ENCODE peak calls at places on chromosomes 13 and 19, in six cellular contexts. D, N, U, R, V and F are unnamed samples.
A peak's percentile ranks its signal among the peaks of the same experiment; 100 is the strongest.

GRCh38 chr13:98141938-98142426 is 912 bp upstream of the FARP1 start:
- DNase-seq in N (no peak), R (no peak), D (no peak), U (no peak), V (no peak), F (no peak)

GRCh38 chr13:46341112-46341711 is 45.8 kb downstream of the RUBCNL start:
- DNase-seq in R (peak; percentile 43), U (no peak), N (no peak), V (peak; percentile 32), D (no peak), F (peak; percentile 66)

GRCh38 chr13:29676941-29677452 is 81.5 kb upstream of the SLC7A1 start:
- DNase-seq in N (no peak), R (no peak), U (peak; percentile 55), V (no peak), D (no peak), F (no peak)

GRCh38 chr19:50458396-50459066 is 17.8 kb upstream of the EMC10 start:
- DNase-seq in N (no peak), V (no peak), R (no peak), D (no peak), U (no peak), F (no peak)

GRCh38 chr13:97281028-97281427 is 58.9 kb downstream of the MBNL2 start:
- DNase-seq in R (no peak), U (no peak), N (no peak), D (no peak), V (no peak), F (no peak)

GRCh38 chr19:44851427-44851826 is 5.3 kb downstream of the NECTIN2 start:
- DNase-seq in R (no peak), D (no peak), U (no peak), N (no peak), V (no peak), F (no peak)

GRCh38 chr13:30845297-30846214 is 60.5 kb upstream of the MEDAG start:
- DNase-seq in R (no peak), N (no peak), V (no peak), D (no peak), U (no peak), F (no peak)

GRCh38 chr19:28074773-28075172 is 1138.2 kb downstream of the UQCRFS1 start:
- DNase-seq in D (no peak), V (no peak), R (peak; percentile 12), U (no peak), N (no peak), F (no peak)

GRCh38 chr19:11814707-11815050 is 606 bp downstream of the ZNF440 start:
- DNase-seq in D (no peak), V (no peak), R (peak; percentile 37), U (no peak), N (no peak), F (no peak)

GRCh38 chr19:51012661-51013190 is 6.8 kb downstream of the KLK10 start:
- DNase-seq in N (no peak), U (no peak), D (no peak), R (no peak), V (no peak), F (no peak)

GRCh38 chr13:51122868-51123267 is 11.8 kb upstream of the C13orf42 start:
- DNase-seq in U (no peak), D (no peak), N (no peak), R (no peak), V (no peak), F (no peak)

GRCh38 chr13:75359266-75359665 is 122.7 kb downstream of the TBC1D4 start:
- DNase-seq in R (no peak), U (no peak), D (no peak), N (no peak), V (peak; percentile 70), F (no peak)

GRCh38 chr19:19120308-19121156 is 17.7 kb downstream of the TMEM161A start:
- DNase-seq in R (no peak), D (no peak), V (no peak), U (peak; percentile 92), N (no peak), F (no peak)

GRCh38 chr13:41563501-41564001 is 106.2 kb downstream of the RGCC start:
- DNase-seq in D (no peak), V (no peak), N (no peak), U (peak; percentile 22), R (no peak), F (no peak)

GRCh38 chr19:3319643-3320353 is 46.6 kb upstream of the NFIC start:
- DNase-seq in R (no peak), V (no peak), U (no peak), N (no peak), D (no peak), F (no peak)

GRCh38 chr19:15200575-15201364 is at the start of gene NOTCH3:
- DNase-seq in U (no peak), R (peak; percentile 53), N (no peak), D (no peak), V (no peak), F (no peak)

GRCh38 chr19:13164370-13165090 is 14.3 kb downstream of the IER2 start:
- DNase-seq in V (no peak), N (peak; percentile 35), D (peak; percentile 24), R (no peak), U (no peak), F (no peak)

GRCh38 chr13:97267418-97268059 is 45.4 kb downstream of the MBNL2 start:
- DNase-seq in N (no peak), R (no peak), D (no peak), U (no peak), V (no peak), F (no peak)

GRCh38 chr19:17041994-17042393 is 15.4 kb upstream of the CPAMD8 start:
- DNase-seq in N (no peak), D (no peak), V (no peak), U (no peak), R (no peak), F (no peak)

GRCh38 chr19:39352549-39353285 is 10.5 kb downstream of the SAMD4B start:
- DNase-seq in R (no peak), D (no peak), U (no peak), N (no peak), V (no peak), F (no peak)

GRCh38 chr19:42362342-42362741 is 27.8 kb downstream of the CNFN start:
- DNase-seq in R (no peak), V (no peak), N (no peak), U (no peak), D (no peak), F (no peak)

GRCh38 chr19:38861368-38861767 is 11.6 kb upstream of the HNRNPL start:
- DNase-seq in N (no peak), V (no peak), R (no peak), U (no peak), D (no peak), F (no peak)

GRCh38 chr19:15616627-15617270 is 1.7 kb downstream of the CYP4F8 start:
- DNase-seq in N (no peak), D (no peak), U (no peak), V (no peak), R (no peak), F (no peak)

GRCh38 chr19:8451885-8452284 is 7.1 kb downstream of the HNRNPM start:
- DNase-seq in R (no peak), V (peak; percentile 21), D (no peak), U (no peak), N (no peak), F (no peak)

GRCh38 chr19:3612901-3613741 is 6.4 kb upstream of the TBXA2R start:
- DNase-seq in V (no peak), D (no peak), U (no peak), R (no peak), N (no peak), F (no peak)

GRCh38 chr13:25733696-25734435 is 317.9 kb downstream of the SHISA2 start:
- DNase-seq in R (no peak), U (no peak), V (no peak), D (no peak), N (no peak), F (no peak)

GRCh38 chr19:55066107-55066709 is 3.3 kb upstream of the RDH13 start:
- DNase-seq in N (no peak), D (no peak), V (no peak), R (no peak), U (no peak), F (no peak)

GRCh38 chr13:78601886-78602560 is 1.3 kb downstream of the POU4F1 start:
- DNase-seq in N (no peak), V (no peak), R (no peak), U (no peak), D (no peak), F (no peak)

GRCh38 chr19:40279120-40279551 is 6.0 kb downstream of the AKT2 start:
- DNase-seq in D (no peak), U (peak; percentile 26), N (no peak), V (peak; percentile 21), R (no peak), F (no peak)

GRCh38 chr13:111184685-111185401 is 69.7 kb downstream of the ARHGEF7 start:
- DNase-seq in D (peak; percentile 60), U (no peak), R (peak; percentile 74), N (no peak), V (no peak), F (peak; percentile 88)

GRCh38 chr19:40235238-40236025 is 8.9 kb upstream of the CCNP start:
- DNase-seq in D (no peak), U (no peak), V (no peak), N (no peak), R (no peak), F (no peak)

GRCh38 chr19:16902545-16902944 is 13.7 kb downstream of the F2RL3 start:
- DNase-seq in U (no peak), D (no peak), R (no peak), N (no peak), V (no peak), F (no peak)

GRCh38 chr19:18436651-18437478 is 1.1 kb downstream of the ISYNA1 start:
- DNase-seq in U (peak; percentile 75), R (peak; percentile 97), D (peak; percentile 71), V (no peak), N (peak; percentile 65), F (peak; percentile 77)

GRCh38 chr19:39557791-39558622 is 18.0 kb upstream of the EID2 start:
- DNase-seq in R (no peak), D (no peak), N (no peak), U (no peak), V (no peak), F (no peak)

GRCh38 chr13:97658556-97658955 is 224.6 kb downstream of the RAP2A start:
- DNase-seq in U (no peak), V (no peak), R (no peak), D (no peak), N (no peak), F (no peak)

GRCh38 chr13:81795710-81796109 is 1454.8 kb upstream of the SPRY2 start:
- DNase-seq in V (no peak), N (no peak), U (no peak), D (no peak), R (peak; percentile 25), F (no peak)

GRCh38 chr13:88592105-88592504 is 920.9 kb downstream of the SLITRK5 start:
- DNase-seq in D (no peak), N (no peak), U (no peak), V (no peak), R (no peak), F (no peak)

GRCh38 chr13:79621902-79622301 is 140.9 kb downstream of the NDFIP2 start:
- DNase-seq in D (no peak), N (no peak), R (no peak), U (no peak), V (no peak), F (no peak)

GRCh38 chr13:20534038-20534608 is 8.5 kb upstream of the CRYL1 start:
- DNase-seq in V (no peak), U (no peak), R (no peak), D (no peak), N (no peak), F (no peak)